ENCODE peak calls at places on chromosomes 11 and 22, in nine cellular contexts. X is activated naive CD8-positive, alpha-beta T cell treated with anti-CD3 and anti-CD28 coated beads, Interleukin-2, amount 50 U/mL, for 24 hours; N is EH; J is HT1080; A is PC-3; H is stimulated activated CD4-positive, alpha-beta T cell treated with anti-CD3 and anti-CD28 coated beads, Interleukin-2, amount 100 ng/mL, for 48 hours; G is astrocyte of the cerebellum; O is B cell; R is foreskin fibroblast. F is an unnamed sample.

GRCh38 chr11:16081756-16082531 is 274.4 kb downstream of the SOX6 start:
- DNase-seq in O (no peak), H (no peak), G (no peak), N (no peak), R (peak), X (no peak), A (no peak), J (no peak), F (peak)

GRCh38 chr11:130499828-130500227 is 51.4 kb downstream of the ADAMTS15 start:
- DNase-seq in J (no peak), X (no peak), A (no peak), H (no peak), R (peak), N (peak), G (no peak), O (no peak), F (peak)

GRCh38 chr11:94151903-94152677 is 23.4 kb downstream of the PANX1 start:
- DNase-seq in X (peak), O (no peak), J (peak), H (no peak), R (peak), A (peak), G (no peak), N (peak), F (peak)

GRCh38 chr22:27734066-27734465 is 67.5 kb downstream of the MN1 start:
- DNase-seq in H (no peak), G (no peak), X (no peak), A (no peak), J (no peak), N (no peak), O (no peak), R (no peak), F (no peak)

GRCh38 chr22:27270818-27271510 is 530.6 kb downstream of the MN1 start:
- DNase-seq in H (no peak), X (no peak), N (no peak), A (no peak), R (no peak), G (no peak), O (no peak), J (no peak), F (no peak)

GRCh38 chr11:8258771-8259170 is 4.9 kb downstream of the LMO1 start:
- DNase-seq in R (peak), O (no peak), N (peak), H (no peak), J (peak), X (no peak), G (peak), A (peak), F (no peak)

GRCh38 chr11:17381156-17381555 is 7.3 kb downstream of the KCNJ11 start:
- DNase-seq in R (peak), N (peak), X (no peak), H (no peak), G (no peak), J (peak), O (no peak), A (no peak), F (no peak)

GRCh38 chr11:69877235-69877634 is 58.0 kb upstream of the FGF3 start:
- DNase-seq in G (no peak), R (no peak), J (no peak), N (no peak), O (no peak), X (no peak), H (no peak), A (no peak), F (no peak)

GRCh38 chr11:16902182-16902581 is 112.0 kb downstream of the PLEKHA7 start:
- DNase-seq in O (no peak), X (no peak), G (no peak), R (no peak), H (peak), J (peak), N (no peak), A (peak), F (no peak)

GRCh38 chr22:28514314-28514713 is 165.3 kb downstream of the TTC28 start:
- DNase-seq in G (no peak), N (no peak), O (no peak), R (peak), J (no peak), X (no peak), H (no peak), A (no peak), F (no peak)

GRCh38 chr11:129611661-129612566 is 203.7 kb upstream of the TMEM45B start:
- DNase-seq in O (no peak), R (peak), H (no peak), A (peak), J (peak), N (peak), G (no peak), X (no peak), F (no peak)

GRCh38 chr11:67372993-67373915 is at the start of gene CLCF1:
- DNase-seq in G (no peak), O (peak), N (peak), H (no peak), A (peak), R (peak), J (no peak), X (peak), F (no peak)

GRCh38 chr11:17683378-17684161 is 35.8 kb upstream of the MYOD1 start:
- DNase-seq in J (peak), H (no peak), R (peak), N (peak), X (no peak), A (peak), G (peak), O (no peak), F (no peak)

GRCh38 chr11:35725880-35726279 is 63.3 kb downstream of the TRIM44 start:
- DNase-seq in G (peak), X (no peak), O (no peak), N (peak), J (peak), R (peak), H (no peak), A (peak), F (no peak)

GRCh38 chr11:72972541-72973128 is 158.4 kb downstream of the ATG16L2 start:
- DNase-seq in N (peak), R (peak), A (peak), J (no peak), G (no peak), H (no peak), X (no peak), O (no peak), F (no peak)

GRCh38 chr11:130872102-130872501 is 44.2 kb downstream of the SNX19 start:
- DNase-seq in N (no peak), O (no peak), A (no peak), G (no peak), H (no peak), X (no peak), J (no peak), R (no peak), F (no peak)

GRCh38 chr11:37988031-37988430 is 1390.0 kb upstream of the RAG2 start:
- DNase-seq in G (peak), N (peak), R (peak), J (no peak), A (no peak), H (no peak), O (no peak), X (no peak), F (peak)